ENCODE peak calls at places on chromosome 2, in four cellular contexts. C is effector memory CD4-positive, alpha-beta T cell; F is right cardiac atrium; O is brain microvascular endothelial cell. K is an unnamed sample.

GRCh38 chr2:196334710-196335109 is 163.3 kb upstream of the STK17B start:
- DNase-seq in C (no peak), O (peak; percentile 84), F (no peak), K (no peak)

GRCh38 chr2:150076281-150076680 is 411.2 kb downstream of the RND3 start:
- DNase-seq in C (no peak), O (peak; percentile 45), F (no peak), K (no peak)

GRCh38 chr2:26086155-26086634 is 52.3 kb downstream of the RAB10 start:
- DNase-seq in O (peak; percentile 24), F (no peak), C (no peak), K (no peak)

GRCh38 chr2:61538920-61539559 is 884 bp upstream of the XPO1 start:
- DNase-seq in C (peak; percentile 22), F (no peak), O (no peak), K (no peak)

GRCh38 chr2:67400560-67401464 is 3.7 kb downstream of the ETAA1 start:
- DNase-seq in C (no peak), F (no peak), O (no peak), K (no peak)

GRCh38 chr2:193690572-193690971 is 1495.8 kb upstream of the TMEFF2 start:
- DNase-seq in C (no peak), O (no peak), F (no peak), K (no peak)

GRCh38 chr2:222610746-222611145 is 45.1 kb downstream of the FARSB start:
- DNase-seq in F (no peak), O (no peak), C (no peak), K (no peak)

GRCh38 chr2:177649568-177650271 is 257.1 kb downstream of the AGPS start:
- DNase-seq in O (no peak), F (no peak), C (no peak), K (no peak)

GRCh38 chr2:166106431-166107015 is 21.3 kb downstream of the SCN1A start:
- DNase-seq in C (no peak), O (no peak), F (no peak), K (no peak)

GRCh38 chr2:195214072-195214471 is 443.0 kb upstream of the SLC39A10 start:
- DNase-seq in C (no peak), O (no peak), F (no peak), K (no peak)

DNA sequence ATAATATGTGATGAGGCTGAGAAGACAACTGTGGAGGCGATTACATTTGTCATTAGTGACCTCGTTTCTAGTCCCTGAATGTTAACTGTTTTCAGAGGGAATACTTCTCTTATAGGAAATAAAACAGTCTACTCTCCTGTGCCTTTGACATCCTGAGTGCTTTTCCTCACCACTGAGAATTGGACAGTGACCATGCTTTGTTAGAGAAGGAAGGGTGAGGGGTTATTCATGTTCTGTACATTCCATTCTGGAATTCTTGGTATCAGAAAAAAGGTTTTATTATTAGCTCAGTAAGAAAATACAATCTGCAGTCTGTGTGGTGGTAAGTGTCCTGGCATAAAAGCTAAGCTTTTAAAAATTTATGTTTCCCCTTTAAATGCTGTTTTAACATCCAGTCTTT is 58.8 kb downstream of the PARD3B start:
- DNase-seq in F (no peak), C (no peak), O (peak; percentile 11), K (no peak)
- H3K27ac ChIP-seq in F (no peak overlapping the region), C (no peak overlapping the region), O (no peak overlapping the region), K (no peak overlapping the region)

GRCh38 chr2:43347751-43348150 is 121.3 kb upstream of the ZFP36L2 start:
- DNase-seq in F (no peak), O (no peak), C (no peak), K (no peak)
- H3K27ac ChIP-seq in F (peak overlapping the region; percentile 20), O (no peak overlapping the region), C (no peak overlapping the region), K (no peak overlapping the region)

GRCh38 chr2:127342101-127342500 is 45.7 kb downstream of the MAP3K2 start:
- DNase-seq in O (no peak), C (no peak), F (no peak), K (no peak)

GRCh38 chr2:127347000-127347399 is 40.8 kb downstream of the MAP3K2 start:
- DNase-seq in C (no peak), O (no peak), F (no peak), K (no peak)

GRCh38 chr2:127347734-127348392 is 39.9 kb downstream of the MAP3K2 start:
- DNase-seq in F (no peak), O (no peak), C (no peak), K (no peak)

GRCh38 chr2:127348421-127349000 is 39.3 kb downstream of the MAP3K2 start:
- DNase-seq in C (no peak), F (no peak), O (no peak), K (no peak)

DNA sequence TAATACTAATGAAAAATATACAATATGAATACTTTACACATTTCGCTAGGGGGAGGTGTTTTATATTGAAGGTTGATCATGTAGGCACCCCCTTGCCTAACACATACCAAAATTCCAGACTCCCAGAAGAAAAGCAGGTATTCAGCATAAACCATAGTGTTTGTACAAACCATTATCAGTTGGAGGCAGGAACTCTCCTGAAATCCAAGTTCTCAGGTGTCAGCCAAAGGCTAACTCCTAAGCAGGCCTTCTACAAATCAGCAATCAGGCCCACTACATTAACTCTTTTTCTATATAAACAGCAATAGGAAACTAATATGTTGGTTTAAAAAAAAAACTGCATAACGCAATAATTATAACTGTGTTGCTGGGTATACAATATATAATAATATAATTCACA is 44.5 kb downstream of the MAP3K2 start:
- DNase-seq in F (no peak), O (no peak), C (no peak), K (no peak)
- H3K27ac ChIP-seq in F (no peak overlapping the region), O (no peak overlapping the region), C (no peak overlapping the region), K (no peak overlapping the region)

GRCh38 chr2:155377178-155377780 is 678.8 kb downstream of the KCNJ3 start:
- DNase-seq in O (no peak), C (no peak), F (no peak), K (no peak)

GRCh38 chr2:155382781-155383180 is 684.3 kb downstream of the KCNJ3 start:
- DNase-seq in O (no peak), F (no peak), C (no peak), K (peak; percentile 52)

GRCh38 chr2:155384555-155385123 is 686.1 kb downstream of the KCNJ3 start:
- DNase-seq in C (no peak), F (no peak), O (no peak), K (no peak)

GRCh38 chr2:155377931-155378444 is 679.5 kb downstream of the KCNJ3 start:
- DNase-seq in C (no peak), O (peak; percentile 8), F (no peak), K (no peak)

DNA sequence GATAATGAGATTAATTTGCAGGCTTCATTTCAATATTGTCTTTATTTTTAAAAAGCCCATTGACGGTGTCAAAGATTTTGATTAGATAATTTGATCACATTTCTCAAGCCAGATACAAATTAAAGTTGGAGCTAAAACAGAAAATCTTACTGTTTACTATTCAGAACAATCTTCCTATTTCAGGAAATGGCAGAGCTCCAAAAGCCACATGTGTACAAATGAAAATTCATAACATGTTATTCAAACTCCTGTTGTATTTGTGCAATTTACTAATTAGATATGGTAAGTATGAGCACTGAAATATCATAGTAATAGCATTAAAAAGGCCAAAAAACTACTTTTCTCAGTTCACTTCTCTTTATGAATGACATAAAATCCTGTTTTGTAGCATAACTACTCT is 683.0 kb downstream of the KCNJ3 start:
- DNase-seq in C (no peak), O (no peak), F (no peak), K (no peak)
- H3K27ac ChIP-seq in C (no peak overlapping the region), O (no peak overlapping the region), F (no peak overlapping the region), K (no peak overlapping the region)

GRCh38 chr2:226766352-226767055 is 33.1 kb downstream of the IRS1 start:
- DNase-seq in O (peak; percentile 20), F (no peak), C (no peak), K (no peak)
- H3K27ac ChIP-seq in O (no peak overlapping the region), F (peak overlapping the region; percentile 76), C (no peak overlapping the region), K (no peak overlapping the region)

DNA sequence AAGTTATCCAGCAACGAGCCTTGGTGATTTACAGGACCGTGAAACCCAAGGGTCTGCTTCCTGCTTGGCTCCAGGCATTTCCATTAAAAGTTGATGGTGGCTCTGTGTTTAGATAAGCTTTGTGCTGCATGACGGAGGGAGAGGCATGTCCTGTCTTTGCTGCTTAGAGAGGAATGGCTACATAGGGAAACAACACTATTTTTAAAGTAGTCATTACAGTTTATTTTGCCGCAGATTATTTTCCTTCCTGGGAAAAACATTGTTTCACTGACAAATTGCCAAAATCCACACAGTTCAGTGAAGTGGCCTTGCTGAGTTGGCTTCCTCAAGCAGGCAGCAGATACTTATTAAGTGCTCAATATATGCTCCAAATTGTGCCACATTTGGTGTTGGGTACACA is 98.5 kb downstream of the THSD7B start:
- DNase-seq in O (peak; percentile 2), C (no peak), F (no peak), K (no peak)
- H3K27ac ChIP-seq in O (no peak overlapping the region), C (no peak overlapping the region), F (no peak overlapping the region), K (no peak overlapping the region)

DNA sequence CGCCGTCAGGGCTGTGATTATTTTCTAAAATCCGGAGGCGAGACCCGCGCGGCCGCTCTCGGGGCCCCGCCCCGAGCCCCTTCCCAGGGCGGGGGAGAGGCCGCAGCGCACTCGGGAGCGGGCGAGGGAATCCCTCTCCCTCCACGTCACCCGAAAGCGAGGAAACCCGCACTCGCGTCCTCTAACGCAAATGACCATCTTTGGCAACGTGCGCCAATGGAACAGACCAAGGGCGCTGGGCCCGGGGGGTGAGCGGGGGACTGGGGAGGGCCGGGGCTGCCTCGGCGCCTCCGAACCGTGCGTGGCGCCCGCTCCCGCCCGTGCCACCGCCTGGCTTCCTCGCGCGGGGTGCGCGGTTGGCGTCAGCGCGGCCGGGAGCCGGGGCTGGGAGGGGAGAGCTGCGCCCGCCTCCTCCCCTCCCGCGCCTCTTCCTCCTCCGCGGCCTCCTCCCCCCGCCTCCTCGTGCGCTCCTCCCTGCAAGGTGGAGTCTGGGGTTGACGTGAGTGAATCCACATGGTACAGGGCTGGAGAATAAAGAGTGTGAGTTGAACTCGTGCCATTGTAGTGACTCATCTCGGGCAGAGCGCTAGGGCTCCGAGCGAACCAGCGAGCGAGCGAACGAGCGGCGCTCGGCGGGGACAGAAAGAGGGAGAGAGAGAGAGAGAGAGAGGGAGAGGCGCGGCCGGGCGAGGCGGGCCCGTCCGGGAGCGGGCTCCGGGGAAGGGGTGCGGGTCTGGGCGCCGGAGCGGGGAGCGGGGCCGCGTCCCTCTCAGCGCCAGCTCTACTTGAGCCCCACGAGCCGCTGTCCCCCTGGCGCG is at the start of gene FOSL2:
- DNase-seq in F (peak; percentile 96), C (peak; percentile 95), O (peak; percentile 99), K (peak; percentile 85)
- H3K27ac ChIP-seq in F (peak within 1 kb of the TSS; percentile 99), C (peak within 1 kb of the TSS; percentile 88), O (peak within 1 kb of the TSS; percentile 98), K (peak within 1 kb of the TSS; percentile 95)

DNA sequence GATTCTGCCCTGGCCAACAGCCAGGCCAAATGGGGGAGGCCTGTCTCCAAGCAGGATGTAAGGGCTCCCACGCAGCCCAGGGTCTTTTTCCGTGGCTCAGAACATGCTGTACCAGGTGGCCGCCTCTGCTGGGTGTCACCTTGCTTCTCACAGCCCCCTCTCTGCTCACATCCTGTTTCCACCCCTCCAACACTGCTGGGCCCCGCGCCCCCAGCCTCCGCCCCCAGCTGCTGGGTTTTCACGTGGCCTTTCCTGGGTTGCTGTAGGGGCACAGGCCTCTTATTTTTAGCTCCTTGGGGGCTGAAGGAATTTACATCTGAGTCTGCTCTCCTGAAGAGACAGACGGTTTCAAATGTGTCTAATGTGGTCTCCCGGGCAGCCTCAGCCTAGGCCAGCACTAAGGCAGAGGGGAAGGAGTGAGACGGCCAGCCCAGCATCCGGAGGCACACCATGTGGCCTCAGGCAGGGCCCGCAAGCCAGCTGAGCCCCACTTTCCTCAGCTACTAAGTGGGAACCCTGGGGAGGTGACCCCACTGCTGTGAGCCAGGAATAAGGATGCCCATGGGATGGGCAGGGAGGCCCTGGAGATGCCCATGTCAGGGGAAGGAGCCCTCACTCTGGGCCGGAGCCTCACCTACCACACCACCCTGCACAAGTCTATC is 18.7 kb upstream of the DUSP2 start:
- DNase-seq in O (no peak), C (peak; percentile 41), F (no peak), K (no peak)
- H3K27ac ChIP-seq in O (no peak overlapping the region), C (peak overlapping the region; percentile 43), F (no peak overlapping the region), K (peak overlapping the region; percentile 89)

K was measured in caudate nucleus.